ENCODE peak calls at places on chromosomes 11 and 22, in four cellular contexts. F is fibroblast of mammary gland; Y is CD4-positive, alpha-beta memory T cell; H is body of pancreas. G is an unnamed sample.

GRCh38 chr11:19602406-19602805 is 110.2 kb upstream of the NAV2 start:
- DNase-seq in F (no peak), Y (no peak), H (no peak), G (no peak)

GRCh38 chr22:23071163-23072034 is 1.1 kb downstream of the GNAZ start:
- DNase-seq in F (no peak), Y (no peak), H (peak), G (peak)

GRCh38 chr11:130144129-130144528 is 15.5 kb upstream of the ST14 start:
- DNase-seq in F (no peak), Y (no peak), H (no peak), G (no peak)

GRCh38 chr11:64262271-64263002 is 11.1 kb downstream of the PLCB3 start:
- DNase-seq in F (no peak), Y (no peak), H (no peak), G (no peak)

GRCh38 chr11:111975076-111975806 is 38.1 kb downstream of the DIXDC1 start:
- DNase-seq in F (no peak), Y (no peak), H (peak), G (no peak)

GRCh38 chr11:33802414-33802950 is 28.2 kb upstream of the FBXO3 start:
- DNase-seq in F (peak), Y (no peak), H (peak), G (peak)

GRCh38 chr11:34149274-34149673 is 43.8 kb downstream of the NAT10 start:
- DNase-seq in F (no peak), Y (no peak), H (no peak), G (no peak)

GRCh38 chr22:21052715-21053459 is 7.1 kb downstream of the LRRC74B start:
- DNase-seq in F (no peak), Y (no peak), H (no peak), G (no peak)

GRCh38 chr11:14373941-14374646 is 15.1 kb upstream of the RRAS2 start:
- DNase-seq in F (peak), Y (no peak), H (peak), G (no peak)

GRCh38 chr11:86670179-86670578 is 2.2 kb downstream of the ME3 start:
- DNase-seq in F (peak), Y (no peak), H (no peak), G (no peak)

GRCh38 chr11:64900263-64900678 is 16.7 kb downstream of the ATG2A start:
- DNase-seq in F (peak), Y (peak), H (peak), G (no peak)

GRCh38 chr11:9570313-9570712 is 3.2 kb upstream of the WEE1 start:
- DNase-seq in F (no peak), Y (no peak), H (no peak), G (no peak)

GRCh38 chr11:84714316-84714780 is 912.8 kb downstream of the DLG2 start:
- DNase-seq in F (peak), Y (no peak), H (peak), G (peak)

GRCh38 chr11:122199661-122200060 is 83.6 kb upstream of the BLID start:
- DNase-seq in F (peak), Y (no peak), H (no peak), G (no peak)

GRCh38 chr22:19478466-19479357 is at the start of gene UFD1:
- DNase-seq in F (peak), Y (peak), H (peak), G (peak)

GRCh38 chr11:73856001-73856663 is 20.5 kb downstream of the COA4 start:
- DNase-seq in F (no peak), Y (no peak), H (no peak), G (peak)

GRCh38 chr11:131033151-131033651 is 116.9 kb upstream of the SNX19 start:
- DNase-seq in F (peak), Y (no peak), H (no peak), G (no peak)

GRCh38 chr22:48135641-48136040 is 1373.2 kb downstream of the TBC1D22A start:
- DNase-seq in F (no peak), Y (no peak), H (no peak), G (no peak)

GRCh38 chr11:116471608-116472007 is 301.2 kb downstream of the BUD13 start:
- DNase-seq in F (peak), Y (no peak), H (no peak), G (no peak)

GRCh38 chr11:116686891-116687290 is 85.9 kb downstream of the BUD13 start:
- DNase-seq in F (no peak), Y (no peak), H (no peak), G (no peak)

GRCh38 chr11:72738199-72739141 is 13.7 kb downstream of the ARAP1 start:
- DNase-seq in F (peak), Y (no peak), H (no peak), G (no peak)

GRCh38 chr22:41919357-41920224 is 4.7 kb upstream of the SHISA8 start:
- DNase-seq in F (peak), Y (peak), H (peak), G (peak)

GRCh38 chr11:124669193-124669592 is 4.3 kb downstream of the SIAE start:
- DNase-seq in F (peak), Y (peak), H (peak), G (peak)

GRCh38 chr11:2772544-2773031 is 72.8 kb upstream of the KCNQ1OT1 start:
- DNase-seq in F (peak), Y (no peak), H (no peak), G (no peak)

GRCh38 chr22:28989035-28989464 is 72.6 kb downstream of the C22orf31 start:
- DNase-seq in F (peak), Y (no peak), H (no peak), G (no peak)

GRCh38 chr11:108670381-108670930 is 5.6 kb downstream of the DDX10 start:
- DNase-seq in F (peak), Y (no peak), H (no peak), G (no peak)

GRCh38 chr11:72217856-72218745 is 1.5 kb downstream of the FOLR2 start:
- DNase-seq in F (no peak), Y (no peak), H (no peak), G (no peak)

GRCh38 chr11:122229611-122230386 is 113.8 kb upstream of the BLID start:
- DNase-seq in F (no peak), Y (no peak), H (peak), G (no peak)

GRCh38 chr11:12092714-12093113 is 17.7 kb upstream of the MICAL2 start:
- DNase-seq in F (no peak), Y (no peak), H (no peak), G (no peak)

GRCh38 chr11:117384045-117384444 is 56.4 kb downstream of the CEP164 start:
- DNase-seq in F (peak), Y (no peak), H (no peak), G (no peak)

GRCh38 chr11:34492806-34493414 is 20.7 kb downstream of the ELF5 start:
- DNase-seq in F (peak), Y (no peak), H (peak), G (peak)

GRCh38 chr11:114166389-114166788 is 106.9 kb downstream of the ZBTB16 start:
- DNase-seq in F (peak), Y (no peak), H (no peak), G (no peak)

GRCh38 chr11:114168086-114168448 is 108.6 kb downstream of the ZBTB16 start:
- DNase-seq in F (no peak), Y (no peak), H (no peak), G (no peak)

GRCh38 chr11:114167355-114168085 is 108.0 kb downstream of the ZBTB16 start:
- DNase-seq in F (no peak), Y (no peak), H (no peak), G (no peak)

GRCh38 chr11:114165326-114166230 is 106.1 kb downstream of the ZBTB16 start:
- DNase-seq in F (no peak), Y (no peak), H (no peak), G (no peak)

DNA sequence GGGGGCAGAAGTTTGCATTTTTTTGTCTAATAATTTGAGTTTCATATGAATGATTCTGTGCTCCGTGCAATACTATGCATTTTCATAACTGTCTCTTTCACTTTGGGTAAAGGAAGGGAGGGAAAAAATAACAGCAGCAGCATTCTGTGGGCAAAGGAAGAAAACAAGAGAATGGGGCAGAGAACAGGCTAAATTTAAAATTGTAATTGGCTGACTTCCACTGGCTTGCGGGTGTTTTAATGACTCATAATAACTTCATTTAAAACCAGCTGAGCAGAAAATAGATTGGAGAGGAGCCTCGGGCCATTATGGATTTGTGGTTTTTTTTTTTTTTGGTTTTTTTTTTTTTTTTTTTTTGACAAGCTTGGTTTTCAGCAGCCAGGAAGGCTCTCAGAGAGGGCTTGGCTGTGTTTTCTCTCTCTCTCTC is 107.4 kb downstream of the ZBTB16 start:
- DNase-seq in F (peak), Y (peak), H (no peak), G (peak)
- H3K4me3 ChIP-seq in F (no peak), Y (no peak), H (no peak), G (no peak)

GRCh38 chr11:58784995-58785394 is 53.3 kb upstream of the GLYAT start:
- DNase-seq in F (no peak), Y (no peak), H (no peak), G (no peak)
- H3K4me3 ChIP-seq in F (no peak), Y (no peak), H (no peak), G (no peak)

GRCh38 chr11:70569996-70570692 is 171.8 kb downstream of the CTTN start:
- DNase-seq in F (no peak), Y (no peak), H (no peak), G (no peak)

GRCh38 chr11:70569173-70569890 is 171.0 kb downstream of the CTTN start:
- DNase-seq in F (no peak), Y (no peak), H (no peak), G (no peak)

GRCh38 chr11:70568504-70569172 is 170.3 kb downstream of the CTTN start:
- DNase-seq in F (peak), Y (no peak), H (no peak), G (no peak)

GRCh38 chr11:70572974-70573260 is 174.6 kb downstream of the CTTN start:
- DNase-seq in F (no peak), Y (no peak), H (no peak), G (no peak)

DNA sequence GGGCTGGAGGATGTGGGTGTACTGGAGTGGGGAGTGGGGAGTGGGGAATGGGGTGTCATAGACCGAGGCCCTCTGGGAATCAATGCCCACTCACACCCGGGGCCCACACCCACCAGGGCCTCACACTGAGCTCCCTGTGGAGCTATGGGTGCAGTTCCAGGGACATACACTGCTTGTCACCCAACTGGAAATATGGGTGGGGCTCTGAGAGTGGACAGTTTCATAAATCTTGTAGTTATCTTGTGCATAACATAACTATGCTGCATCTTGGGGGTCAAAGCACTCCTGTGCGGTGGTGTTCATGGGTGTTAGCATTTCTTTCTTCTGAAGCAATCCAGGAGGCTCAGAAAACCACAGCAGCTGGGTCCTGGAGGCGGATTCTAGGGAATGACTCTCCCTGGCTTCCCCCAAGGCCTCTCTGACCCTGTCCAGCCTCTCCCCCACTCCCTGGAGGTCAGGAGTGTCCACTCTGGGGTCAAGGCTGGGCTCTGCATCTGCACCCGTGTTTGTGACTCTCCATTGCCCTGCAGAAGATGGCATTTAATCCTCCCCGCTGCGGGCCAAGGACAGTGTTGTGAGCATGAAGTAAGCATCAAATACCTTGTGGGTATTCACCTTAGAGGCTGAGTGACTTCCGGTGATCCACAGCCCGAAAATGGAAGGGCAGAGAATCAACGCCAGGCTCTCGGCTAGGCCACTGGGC is 172.5 kb downstream of the CTTN start:
- DNase-seq in F (no peak), Y (no peak), H (no peak), G (no peak)
- H3K4me3 ChIP-seq in F (no peak), Y (no peak), H (no peak), G (no peak)

DNA sequence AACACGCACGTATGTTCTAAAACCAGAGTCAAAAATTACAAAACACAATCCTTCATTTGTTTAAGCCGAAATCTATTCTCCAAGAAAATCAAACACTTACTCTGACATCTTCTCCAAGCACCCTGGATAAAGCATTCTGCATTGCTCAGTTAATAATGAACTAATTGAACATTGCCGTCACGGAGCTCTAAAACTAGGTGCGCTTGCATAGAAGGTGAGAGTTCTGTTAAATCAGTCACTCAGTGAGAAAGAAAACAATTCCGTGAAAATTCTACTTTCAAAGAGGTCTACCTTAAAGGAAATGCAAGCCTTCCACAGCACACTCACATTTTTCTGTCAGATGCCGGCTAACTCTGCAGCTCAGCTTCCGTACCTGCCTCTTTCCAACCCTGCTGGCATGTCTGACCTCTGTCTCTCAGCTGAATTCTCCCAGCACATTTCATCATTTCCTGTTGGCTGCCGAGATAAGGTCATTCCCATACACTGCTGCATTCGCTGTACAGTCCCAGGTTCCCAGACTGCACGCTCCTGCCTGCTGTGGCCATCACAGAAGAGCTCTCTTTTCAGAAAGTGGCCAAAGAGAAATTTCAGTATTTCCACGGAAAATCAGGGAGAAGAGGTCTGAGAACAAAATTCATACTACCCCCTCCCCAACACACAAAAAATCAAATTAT is 55.3 kb downstream of the PACSIN2 start:
- DNase-seq in F (peak), Y (no peak), H (peak), G (peak)
- H3K4me3 ChIP-seq in F (no peak), Y (no peak), H (no peak), G (peak)

GRCh38 chr11:47165294-47165840 is 11.3 kb downstream of the ARFGAP2 start:
- DNase-seq in F (no peak), Y (no peak), H (no peak), G (no peak)

GRCh38 chr11:47164321-47164720 is 12.4 kb downstream of the ARFGAP2 start:
- DNase-seq in F (no peak), Y (no peak), H (no peak), G (no peak)

GRCh38 chr11:47163198-47163597 is 13.5 kb downstream of the ARFGAP2 start:
- DNase-seq in F (no peak), Y (no peak), H (no peak), G (no peak)

GRCh38 chr11:47162426-47162825 is 14.3 kb downstream of the ARFGAP2 start:
- DNase-seq in F (no peak), Y (no peak), H (no peak), G (no peak)

DNA sequence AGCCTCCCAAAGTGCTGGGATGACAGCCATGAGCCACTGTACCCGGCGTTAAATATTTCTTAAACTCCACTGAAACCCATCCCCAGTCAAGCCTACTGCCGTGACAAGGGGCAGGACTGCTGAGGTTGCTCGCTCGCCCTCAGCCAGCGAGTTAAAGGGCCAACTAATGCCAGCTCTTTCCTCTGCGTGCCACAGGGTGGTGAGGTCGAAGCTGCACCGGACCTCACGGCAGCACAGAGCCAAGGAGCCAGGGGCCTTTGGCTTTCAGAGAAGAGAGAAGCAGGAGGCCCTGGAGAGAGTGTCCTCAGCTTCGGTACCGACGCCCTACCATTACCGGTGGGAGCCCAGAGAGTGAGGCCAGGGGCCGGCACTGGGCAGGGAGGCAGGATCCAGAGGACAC is 12.8 kb downstream of the ARFGAP2 start:
- DNase-seq in F (no peak), Y (no peak), H (no peak), G (no peak)
- H3K4me3 ChIP-seq in F (no peak), Y (no peak), H (no peak), G (no peak)

G was measured in BE2C.